ENCODE peak calls at places on chromosomes 12 and 14, in four cellular contexts. J is GM13977, S is kidney epithelial cell, E is neural crest cell. B is an unnamed sample.

GRCh38 chr14:68546839-68547238 is 246.0 kb downstream of the ZFP36L1 start:
- DNase-seq in S (no peak), E (no peak), J (no peak), B (peak)

GRCh38 chr14:60736494-60736893 is 1.9 kb downstream of the MNAT1 start:
- DNase-seq in E (no peak), J (no peak), S (no peak), B (no peak)

GRCh38 chr12:122174155-122174845 is at the start of gene IL31:
- DNase-seq in J (no peak), E (no peak), S (no peak), B (no peak)

GRCh38 chr12:77133566-77133965 is 68.2 kb upstream of the E2F7 start:
- DNase-seq in S (no peak), J (no peak), E (peak), B (no peak)

GRCh38 chr12:47236109-47236714 is 156.5 kb upstream of the AMIGO2 start:
- DNase-seq in J (no peak), E (no peak), S (peak), B (peak)

GRCh38 chr14:66815687-66816086 is 307.7 kb downstream of the GPHN start:
- DNase-seq in J (no peak), S (no peak), E (no peak), B (no peak)

GRCh38 chr12:3636328-3636727 is 116.6 kb downstream of the CRACR2A start:
- DNase-seq in E (no peak), S (no peak), J (no peak), B (no peak)

GRCh38 chr12:123761841-123762714 is at the start of gene DNAH10:
- DNase-seq in S (no peak), E (peak), J (peak), B (no peak)

GRCh38 chr14:65107200-65107599 is 4.9 kb upstream of the MAX start:
- DNase-seq in J (no peak), S (no peak), E (no peak), B (no peak)

GRCh38 chr14:68269136-68269535 is 449.6 kb downstream of the RAD51B start:
- DNase-seq in S (no peak), J (no peak), E (no peak), B (no peak)

GRCh38 chr12:52628841-52629240 is 10.5 kb upstream of the KRT73 start:
- DNase-seq in S (no peak), J (no peak), E (no peak), B (no peak)

GRCh38 chr12:106871477-106871876 is 84.2 kb upstream of the TMEM263 start:
- DNase-seq in J (no peak), E (no peak), S (no peak), B (no peak)

GRCh38 chr12:100239589-100239988 is 27.3 kb downstream of the DEPDC4 start:
- DNase-seq in E (no peak), J (no peak), S (no peak), B (no peak)

GRCh38 chr14:96629558-96630222 is 127.5 kb downstream of the PAPOLA start:
- DNase-seq in S (no peak), E (no peak), J (no peak), B (no peak)

GRCh38 chr12:116319316-116319715 is 41.8 kb upstream of the MED13L start:
- DNase-seq in S (no peak), J (no peak), E (no peak), B (no peak)

GRCh38 chr12:109150124-109150640 is 33.8 kb downstream of the ACACB start:
- DNase-seq in E (no peak), J (no peak), S (no peak), B (no peak)

GRCh38 chr12:75706786-75707605 is 195.6 kb upstream of the KRR1 start:
- DNase-seq in S (no peak), E (no peak), J (no peak), B (no peak)

GRCh38 chr12:6262635-6263034 is 47.8 kb upstream of the PLEKHG6 start:
- DNase-seq in E (no peak), J (no peak), S (no peak), B (no peak)

B was measured in epithelial cell of prostate.